ENCODE peak calls at places on chromosomes 12 and 14, in six cellular contexts. V is RWPE2, E is PC-9, J is lower lobe of right lung, C is prostate gland, B is tibial artery. G is an unnamed sample. For H3K4me1, the result is how much of the 10 kb centered on the place peaks cover.

GRCh38 chr12:25332143-25332542 is 81.4 kb upstream of the KRAS start:
- DNase-seq in V (no peak), E (no peak), J (no peak), C (no peak), B (no peak), G (no peak)

GRCh38 chr14:56338674-56339073 is 220.5 kb downstream of the PELI2 start:
- DNase-seq in V (no peak), E (no peak), J (no peak), C (no peak), B (no peak), G (no peak)

GRCh38 chr12:53728206-53728605 is 954 bp upstream of the CALCOCO1 start:
- DNase-seq in V (no peak), E (no peak), J (no peak), C (no peak), B (no peak), G (no peak)

GRCh38 chr14:33676135-33676566 is 274.7 kb downstream of the EGLN3 start:
- DNase-seq in V (peak), E (no peak), J (peak), C (peak), B (no peak), G (no peak)

GRCh38 chr14:92022036-92022435 is 17.8 kb downstream of the TRIP11 start:
- DNase-seq in V (no peak), E (no peak), J (no peak), C (no peak), B (no peak), G (no peak)

GRCh38 chr12:26699237-26699636 is 133.8 kb downstream of the ITPR2 start:
- DNase-seq in V (no peak), E (no peak), J (no peak), C (no peak), B (no peak), G (no peak)

GRCh38 chr12:25382311-25383106 is 131.8 kb upstream of the KRAS start:
- DNase-seq in V (no peak), E (no peak), J (no peak), C (no peak), B (no peak), G (no peak)

GRCh38 chr14:33704486-33704885 is 246.4 kb downstream of the EGLN3 start:
- DNase-seq in V (no peak), E (no peak), J (no peak), C (no peak), B (no peak), G (no peak)

GRCh38 chr12:22702690-22703089 is 77.7 kb downstream of the ETNK1 start:
- DNase-seq in V (no peak), E (no peak), J (no peak), C (no peak), B (no peak), G (no peak)

GRCh38 chr14:54650331-54651017 is 83.5 kb downstream of the SAMD4A start:
- DNase-seq in V (no peak), E (no peak), J (peak), C (no peak), B (peak), G (peak)

GRCh38 chr12:509494-509893 is 49.8 kb downstream of the B4GALNT3 start:
- DNase-seq in V (no peak), E (peak), J (no peak), C (no peak), B (no peak), G (no peak)

GRCh38 chr12:118061876-118062791 is 1.2 kb upstream of the WSB2 start:
- DNase-seq in V (no peak), E (peak), J (peak), C (peak), B (peak), G (peak)

GRCh38 chr14:49853572-49854375 is 1.2 kb upstream of the NEMF start:
- DNase-seq in V (no peak), E (peak), J (peak), C (peak), B (peak), G (peak)

GRCh38 chr12:4157122-4157521 is 116.4 kb upstream of the CCND2 start:
- DNase-seq in V (no peak), E (no peak), J (no peak), C (no peak), B (no peak), G (no peak)

GRCh38 chr12:58888131-58888783 is 32.0 kb downstream of the LRIG3 start:
- DNase-seq in V (no peak), E (no peak), J (no peak), C (peak), B (peak), G (peak)

GRCh38 chr14:71932229-71932951 is at the start of gene RGS6:
- DNase-seq in V (no peak), E (no peak), J (peak), C (peak), B (no peak), G (no peak)

GRCh38 chr14:70919774-70920173 is 12.5 kb downstream of the PCNX1 start:
- DNase-seq in V (no peak), E (no peak), J (no peak), C (no peak), B (no peak), G (no peak)

GRCh38 chr12:6277982-6278438 is 32.5 kb upstream of the PLEKHG6 start:
- DNase-seq in V (no peak), E (peak), J (peak), C (peak), B (peak), G (no peak)

GRCh38 chr14:92747701-92748258 is 647 bp downstream of the LGMN start:
- DNase-seq in V (no peak), E (no peak), J (no peak), C (peak), B (no peak), G (no peak)

GRCh38 chr14:89540830-89541470 is 123.9 kb upstream of the FOXN3 start:
- DNase-seq in V (no peak), E (no peak), J (no peak), C (no peak), B (no peak), G (no peak)

GRCh38 chr12:77847060-77847541 is 16.4 kb downstream of the NAV3 start:
- DNase-seq in V (no peak), E (no peak), J (no peak), C (no peak), B (no peak), G (no peak)

GRCh38 chr14:36905272-36906046 is 243.8 kb downstream of the PAX9 start:
- DNase-seq in V (no peak), E (no peak), J (no peak), C (no peak), B (no peak), G (no peak)

GRCh38 chr14:67510121-67510520 is 21.6 kb upstream of the TMEM229B start:
- DNase-seq in V (no peak), E (no peak), J (no peak), C (no peak), B (no peak), G (no peak)

GRCh38 chr14:104685216-104685997 is 4.0 kb upstream of the INF2 start:
- DNase-seq in V (no peak), E (no peak), J (no peak), C (no peak), B (no peak), G (no peak)

GRCh38 chr12:47039756-47040155 is 39.7 kb upstream of the PCED1B start:
- DNase-seq in V (no peak), E (no peak), J (no peak), C (no peak), B (no peak), G (no peak)

GRCh38 chr12:29149691-29150382 is 759 bp downstream of the FAR2 start:
- DNase-seq in V (no peak), E (peak), J (no peak), C (no peak), B (no peak), G (peak)

GRCh38 chr14:31969841-31970240 is 107.3 kb upstream of the ARHGAP5 start:
- DNase-seq in V (no peak), E (no peak), J (no peak), C (no peak), B (no peak), G (no peak)

GRCh38 chr12:90004319-90005074 is 295.9 kb upstream of the ATP2B1 start:
- DNase-seq in V (no peak), E (no peak), J (no peak), C (no peak), B (no peak), G (no peak)

GRCh38 chr12:12655061-12655460 is 40.9 kb downstream of the GPR19 start:
- DNase-seq in V (no peak), E (no peak), J (no peak), C (no peak), B (no peak), G (no peak)

GRCh38 chr12:51774936-51775335 is 73.6 kb downstream of the FIGNL2 start:
- DNase-seq in V (no peak), E (no peak), J (no peak), C (no peak), B (no peak), G (no peak)

GRCh38 chr14:30339311-30339901 is 219.6 kb upstream of the G2E3 start:
- DNase-seq in V (no peak), E (no peak), J (no peak), C (no peak), B (no peak), G (no peak)

GRCh38 chr14:100665518-100666032 is 61.1 kb upstream of the DLK1 start:
- DNase-seq in V (no peak), E (no peak), J (no peak), C (peak), B (no peak), G (no peak)

GRCh38 chr12:65596514-65597010 is 227.7 kb upstream of the HMGA2 start:
- DNase-seq in V (peak), E (no peak), J (no peak), C (no peak), B (no peak), G (no peak)

GRCh38 chr14:68785817-68786490 is 6.9 kb downstream of the ZFP36L1 start:
- DNase-seq in V (peak), E (peak), J (no peak), C (no peak), B (no peak), G (no peak)

GRCh38 chr12:100671396-100672074 is 98.1 kb downstream of the GAS2L3 start:
- DNase-seq in V (no peak), E (no peak), J (no peak), C (no peak), B (no peak), G (no peak)

GRCh38 chr12:58640314-58640713 is 280.0 kb downstream of the LRIG3 start:
- DNase-seq in V (no peak), E (no peak), J (no peak), C (no peak), B (no peak), G (no peak)

GRCh38 chr12:52496590-52497071 is 3.6 kb upstream of the KRT6A start:
- DNase-seq in V (no peak), E (peak), J (no peak), C (no peak), B (no peak), G (no peak)

GRCh38 chr14:92751819-92752218 is 3.4 kb upstream of the LGMN start:
- DNase-seq in V (no peak), E (no peak), J (no peak), C (no peak), B (no peak), G (no peak)

GRCh38 chr12:87280356-87280755 is 748.8 kb downstream of the C12orf50 start:
- DNase-seq in V (no peak), E (no peak), J (no peak), C (no peak), B (no peak), G (no peak)

DNA sequence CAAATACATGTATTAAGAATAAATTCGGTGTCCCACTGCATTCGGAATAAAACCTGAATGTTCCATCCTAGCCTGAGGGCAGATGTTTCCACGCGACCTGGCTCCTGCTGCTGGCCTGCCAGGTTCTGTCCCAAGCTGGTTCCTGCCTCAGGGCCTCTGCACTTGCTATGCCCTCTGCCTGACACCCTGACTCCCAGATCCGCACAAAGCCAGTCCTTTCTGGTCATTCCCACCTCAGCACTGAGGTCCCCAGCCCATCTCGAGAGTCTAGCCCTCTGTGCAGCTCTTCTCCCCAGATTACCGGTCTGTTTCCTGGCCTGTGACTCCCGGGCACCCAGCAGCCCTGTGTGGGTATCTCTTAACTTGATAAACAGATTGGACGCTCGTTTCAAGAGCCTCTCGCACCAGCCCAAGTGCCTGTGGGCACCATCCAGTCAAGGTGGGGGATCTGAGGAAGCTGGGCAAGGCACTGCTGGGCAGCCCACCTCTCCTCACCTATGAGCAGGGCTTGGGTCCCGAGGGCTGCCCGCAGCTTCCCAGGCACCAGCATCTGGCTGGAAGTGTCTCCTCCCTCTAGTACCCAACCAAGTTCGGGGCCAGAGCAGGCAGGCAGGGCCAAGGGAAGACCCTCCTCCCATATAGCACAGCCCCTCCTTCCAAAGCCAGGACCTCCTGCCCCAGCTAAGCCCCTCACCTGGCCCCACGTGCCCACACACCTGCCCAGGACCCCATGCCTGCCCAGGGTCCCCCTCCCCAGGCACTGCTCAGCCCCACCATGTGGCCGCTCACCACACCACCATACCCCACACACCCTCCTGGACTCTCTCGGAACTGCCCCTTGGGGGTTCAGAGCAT is 132.2 kb downstream of the NCOR2 start:
- DNase-seq in V (no peak), E (no peak), J (no peak), C (no peak), B (no peak), G (no peak)
- H3K4me1 ChIP-seq in V (under half), E (under half), J (under half), C (under half), B (under half), G (under half)

GRCh38 chr14:35159742-35160409 is 37.5 kb downstream of the PRORP start:
- DNase-seq in V (no peak), E (peak), J (no peak), C (no peak), B (no peak), G (no peak)

GRCh38 chr14:35158491-35158890 is 36.1 kb downstream of the PRORP start:
- DNase-seq in V (no peak), E (no peak), J (no peak), C (no peak), B (no peak), G (no peak)

GRCh38 chr14:35154016-35154415 is 31.7 kb downstream of the PRORP start:
- DNase-seq in V (no peak), E (no peak), J (no peak), C (no peak), B (no peak), G (no peak)

GRCh38 chr14:35158951-35159653 is 36.8 kb downstream of the PRORP start:
- DNase-seq in V (no peak), E (no peak), J (no peak), C (no peak), B (no peak), G (no peak)

GRCh38 chr14:35155962-35156361 is 33.6 kb downstream of the PRORP start:
- DNase-seq in V (no peak), E (no peak), J (no peak), C (no peak), B (no peak), G (no peak)
- H3K4me3 ChIP-seq in V (no peak), E (no peak), J (no peak), C (no peak), B (no peak), G (no peak)

DNA sequence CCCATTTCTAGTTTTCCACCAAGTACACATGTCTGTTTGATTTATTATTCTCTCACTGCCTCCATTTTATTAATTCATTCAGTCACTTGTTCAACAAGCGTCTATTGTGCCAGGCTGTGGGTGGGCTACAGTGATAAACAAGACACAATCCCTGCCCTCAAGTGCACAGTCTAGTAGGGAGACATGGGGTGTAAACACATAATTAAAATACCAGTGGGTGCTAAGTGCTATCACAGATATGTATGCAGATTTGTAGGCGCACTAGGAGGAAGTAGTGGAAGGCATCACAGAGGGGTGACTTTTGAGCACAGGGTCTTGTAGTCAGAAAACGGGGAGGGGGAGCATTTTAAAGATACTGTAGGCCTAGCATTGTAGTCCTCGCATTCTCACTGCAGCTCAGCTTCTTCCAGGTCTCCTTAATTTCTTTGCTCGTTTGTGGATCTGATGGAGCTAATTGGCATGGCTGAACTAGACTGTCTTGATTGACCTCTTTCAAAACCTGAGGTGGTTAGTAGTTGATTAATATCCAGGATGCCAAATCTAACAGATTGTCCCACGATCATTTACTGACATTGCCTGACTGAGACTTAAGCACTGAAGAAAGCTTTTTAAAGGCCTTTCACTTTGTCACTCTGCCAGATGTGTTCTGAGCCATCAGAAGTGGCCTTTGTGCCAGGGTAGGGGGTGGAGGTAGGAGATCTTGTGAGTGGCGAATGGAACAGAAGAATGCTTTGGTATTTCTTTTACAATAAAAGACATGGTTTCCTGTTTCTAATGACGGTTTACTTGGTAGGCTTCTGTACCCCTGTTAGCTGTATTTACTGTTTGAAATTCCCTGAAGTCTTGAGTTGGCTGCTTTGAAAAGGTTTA is 116.9 kb downstream of the DIP2B start:
- DNase-seq in V (no peak), E (no peak), J (no peak), C (peak), B (no peak), G (no peak)
- H3K4me1 ChIP-seq in V (under half), E (half or more), J (under half), C (under half), B (under half), G (under half)

GRCh38 chr12:1575799-1576401 is 18.5 kb downstream of the FBXL14 start:
- DNase-seq in V (no peak), E (no peak), J (no peak), C (peak), B (no peak), G (no peak)
- H3K4me3 ChIP-seq in V (no peak), E (no peak), J (peak), C (peak), B (peak), G (peak)

GRCh38 chr12:31745242-31745641 is 16.4 kb upstream of the AMN1 start:
- DNase-seq in V (no peak), E (no peak), J (no peak), C (no peak), B (no peak), G (no peak)
- H3K4me1 ChIP-seq in V (half or more), E (under half), J (under half), C (under half), B (under half), G (under half)

GRCh38 chr12:38984388-38984787 is 79.0 kb upstream of the CPNE8 start:
- DNase-seq in V (no peak), E (no peak), J (no peak), C (no peak), B (no peak), G (no peak)

GRCh38 chr12:38985961-38986360 is 80.6 kb upstream of the CPNE8 start:
- DNase-seq in V (no peak), E (no peak), J (no peak), C (no peak), B (no peak), G (no peak)

GRCh38 chr12:38983117-38983571 is 77.8 kb upstream of the CPNE8 start:
- DNase-seq in V (no peak), E (no peak), J (no peak), C (no peak), B (no peak), G (no peak)
- H3K4me3 ChIP-seq in V (no peak), E (peak), J (no peak), C (no peak), B (no peak), G (no peak)

DNA sequence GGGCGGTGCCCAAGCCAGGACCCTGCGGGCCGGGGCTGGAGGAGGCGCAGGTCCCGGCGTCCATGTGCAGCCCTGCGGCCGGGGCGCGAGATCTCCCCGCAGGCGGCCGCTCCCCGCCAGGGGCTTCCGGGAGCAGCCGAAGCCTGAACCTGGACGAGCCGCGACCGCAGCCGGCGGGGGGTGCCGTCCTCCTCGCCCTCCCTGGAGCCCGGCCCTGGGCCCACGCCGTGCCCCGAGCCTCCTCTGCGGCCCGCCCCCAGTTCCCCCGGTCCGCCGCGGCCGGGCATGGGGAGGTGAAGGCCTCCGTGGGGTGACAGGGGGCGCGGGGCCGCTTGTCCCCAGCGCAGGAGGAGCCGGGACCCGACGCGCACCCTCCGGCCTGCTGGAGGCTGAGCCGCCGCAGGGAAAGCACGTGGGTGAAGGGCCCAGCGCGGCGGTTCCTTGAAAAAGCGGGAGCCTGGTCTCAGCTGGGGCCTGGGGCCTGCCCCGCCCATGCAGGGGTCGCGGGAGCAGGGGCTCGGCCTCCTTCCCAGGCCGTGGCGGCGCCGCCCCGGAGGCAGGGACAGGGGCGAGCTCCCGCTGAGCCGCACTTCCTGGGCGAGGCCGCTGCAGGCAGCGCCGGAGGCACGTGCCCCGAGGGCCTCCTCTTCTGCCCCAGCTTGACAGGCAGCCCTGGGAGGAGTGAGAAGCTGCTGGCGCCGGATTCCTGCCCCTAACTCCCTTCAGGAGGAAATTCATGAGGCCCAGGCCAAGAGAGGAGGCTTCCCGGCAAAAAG is 55.6 kb upstream of the PPP2R5C start:
- DNase-seq in V (peak), E (peak), J (peak), C (no peak), B (peak), G (no peak)
- H3K4me1 ChIP-seq in V (under half), E (under half), J (under half), C (under half), B (under half), G (under half)

G was measured in aorta.